ENCODE peak calls at places on chromosome 4, in seven cellular contexts. U is breast epithelium, S is transverse colon, R is H1, X is OCI-LY7, Y is left lung, K is pancreas. D is an unnamed sample. For H3K9me3, the result is how much of the 10 kb centered on the place peaks cover.

GRCh38 chr4:126213996-126214395 is 899.2 kb downstream of the FAT4 start:
- DNase-seq in U (no peak), S (no peak), R (no peak), X (no peak), Y (no peak), K (no peak), D (no peak)

GRCh38 chr4:128958194-128958593 is 135.1 kb downstream of the SCLT1 start:
- DNase-seq in U (no peak), S (no peak), R (no peak), X (peak), Y (no peak), K (no peak), D (no peak)

GRCh38 chr4:20464381-20464780 is 212.7 kb downstream of the SLIT2 start:
- DNase-seq in U (no peak), S (no peak), R (no peak), X (no peak), Y (no peak), K (no peak), D (no peak)

GRCh38 chr4:176539091-176539784 is 219.5 kb downstream of the SPCS3 start:
- DNase-seq in U (no peak), S (no peak), R (no peak), X (no peak), Y (no peak), K (no peak), D (no peak)

GRCh38 chr4:2262145-2262943 is 435 bp upstream of the MXD4 start:
- DNase-seq in U (peak), S (peak), R (peak), X (peak), Y (peak), K (peak), D (peak)

GRCh38 chr4:82217986-82218715 is 155.6 kb downstream of the HNRNPD start:
- DNase-seq in U (no peak), S (no peak), R (no peak), X (peak), Y (no peak), K (no peak), D (no peak)

GRCh38 chr4:43709443-43709842 is 739.2 kb downstream of the KCTD8 start:
- DNase-seq in U (no peak), S (no peak), R (no peak), X (no peak), Y (no peak), K (no peak), D (no peak)

GRCh38 chr4:107913283-107913899 is 18.0 kb upstream of the CYP2U1 start:
- DNase-seq in U (no peak), S (peak), R (no peak), X (peak), Y (no peak), K (no peak), D (no peak)

GRCh38 chr4:148065069-148065468 is 333.2 kb downstream of the ARHGAP10 start:
- DNase-seq in U (no peak), S (no peak), R (no peak), X (no peak), Y (no peak), K (no peak), D (no peak)

GRCh38 chr4:119628281-119629141 is at the start of gene PDE5A:
- DNase-seq in U (peak), S (peak), R (peak), X (peak), Y (peak), K (peak), D (peak)

GRCh38 chr4:176277162-176277904 is 8.3 kb upstream of the ASB5 start:
- DNase-seq in U (no peak), S (peak), R (no peak), X (peak), Y (no peak), K (peak), D (no peak)

GRCh38 chr4:97589481-97590196 is 553.6 kb downstream of the STPG2 start:
- DNase-seq in U (no peak), S (no peak), R (no peak), X (no peak), Y (no peak), K (no peak), D (no peak)

GRCh38 chr4:52704133-52704532 is 45.0 kb upstream of the USP46 start:
- DNase-seq in U (no peak), S (no peak), R (no peak), X (no peak), Y (no peak), K (no peak), D (no peak)

GRCh38 chr4:5631352-5632042 is 76.9 kb downstream of the EVC2 start:
- DNase-seq in U (no peak), S (no peak), R (no peak), X (no peak), Y (no peak), K (no peak), D (no peak)

GRCh38 chr4:167897116-167897515 is 195.2 kb upstream of the ANXA10 start:
- DNase-seq in U (no peak), S (no peak), R (no peak), X (no peak), Y (no peak), K (no peak), D (no peak)

GRCh38 chr4:39731908-39732307 is 34.0 kb downstream of the UBE2K start:
- DNase-seq in U (no peak), S (no peak), R (no peak), X (no peak), Y (no peak), K (no peak), D (no peak)

GRCh38 chr4:94676910-94677309 is 80.8 kb upstream of the BMPR1B start:
- DNase-seq in U (no peak), S (no peak), R (no peak), X (no peak), Y (no peak), K (no peak), D (no peak)

GRCh38 chr4:87120411-87121162 is 99.8 kb downstream of the KLHL8 start:
- DNase-seq in U (peak), S (peak), R (no peak), X (no peak), Y (peak), K (no peak), D (no peak)

GRCh38 chr4:110484767-110485166 is 8.8 kb downstream of the ENPEP start:
- DNase-seq in U (no peak), S (no peak), R (no peak), X (no peak), Y (no peak), K (no peak), D (no peak)

GRCh38 chr4:29541757-29542156 is 1178.4 kb upstream of the PCDH7 start:
- DNase-seq in U (no peak), S (no peak), R (no peak), X (no peak), Y (peak), K (peak), D (no peak)

GRCh38 chr4:76589872-76590846 is 155.1 kb downstream of the SHROOM3 start:
- DNase-seq in U (peak), S (peak), R (peak), X (no peak), Y (peak), K (peak), D (no peak)

GRCh38 chr4:101252721-101253120 is 94.6 kb downstream of the PPP3CA start:
- DNase-seq in U (no peak), S (no peak), R (no peak), X (no peak), Y (no peak), K (no peak), D (no peak)

GRCh38 chr4:175536852-175537453 is 275.1 kb downstream of the GPM6A start:
- DNase-seq in U (no peak), S (no peak), R (no peak), X (peak), Y (no peak), K (no peak), D (no peak)

GRCh38 chr4:19236473-19236872 is 1015.2 kb upstream of the SLIT2 start:
- DNase-seq in U (no peak), S (no peak), R (no peak), X (no peak), Y (no peak), K (no peak), D (no peak)

GRCh38 chr4:136281307-136281706 is 1251.0 kb downstream of the PCDH18 start:
- DNase-seq in U (no peak), S (no peak), R (peak), X (no peak), Y (no peak), K (no peak), D (no peak)
- H3K9me3 ChIP-seq in U (under half), S (under half), R (under half), X (under half), Y (under half), K (under half), D (under half)

DNA sequence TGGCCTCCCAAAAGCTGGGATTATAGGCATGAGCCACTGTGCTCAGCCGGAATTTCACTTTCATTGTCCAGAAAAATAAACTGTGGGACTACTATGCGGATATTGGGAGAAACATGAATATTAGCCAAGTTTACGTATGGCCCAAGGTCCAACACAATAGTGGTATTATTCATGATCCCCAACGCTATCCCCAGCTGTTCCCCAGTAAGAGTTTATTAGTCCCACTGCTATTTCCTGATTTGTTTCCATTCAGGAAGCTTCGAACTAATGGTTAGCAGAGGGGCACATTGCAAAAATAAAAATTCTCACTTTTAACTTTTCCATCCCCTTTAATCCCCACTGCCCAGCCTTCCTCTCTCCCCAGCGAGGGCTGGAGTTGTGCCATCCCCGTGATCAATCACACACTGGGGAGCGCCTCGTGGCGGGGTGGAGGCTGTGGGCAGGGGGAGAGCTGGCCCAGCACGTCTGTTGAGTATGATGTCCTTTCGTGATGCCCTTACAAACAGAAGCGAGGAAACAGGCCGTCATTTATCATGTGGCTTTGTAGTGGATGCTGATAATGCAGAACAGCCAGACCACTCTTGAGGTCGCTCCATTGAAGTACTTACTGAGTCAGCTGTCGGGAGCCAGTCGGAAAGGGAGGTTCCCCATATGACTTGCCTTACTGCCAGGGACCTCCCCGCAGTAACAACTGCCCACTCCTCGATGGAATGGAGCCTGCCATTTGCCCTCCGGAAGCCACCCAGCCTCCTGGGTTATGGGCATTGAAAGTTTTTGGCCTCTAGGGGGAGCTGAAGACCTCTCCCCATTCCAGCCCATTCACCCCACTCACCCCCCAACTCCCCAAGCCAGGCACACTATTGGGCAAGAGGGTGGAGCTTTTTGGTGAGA is 117.0 kb downstream of the KDR start:
- DNase-seq in U (no peak), S (no peak), R (peak), X (no peak), Y (peak), K (no peak), D (no peak)
- TF ChIP-seq CTCF in U (no peak), S (no peak), R (peak), X (peak), Y (no peak), K (no peak), D (no peak)

DNA sequence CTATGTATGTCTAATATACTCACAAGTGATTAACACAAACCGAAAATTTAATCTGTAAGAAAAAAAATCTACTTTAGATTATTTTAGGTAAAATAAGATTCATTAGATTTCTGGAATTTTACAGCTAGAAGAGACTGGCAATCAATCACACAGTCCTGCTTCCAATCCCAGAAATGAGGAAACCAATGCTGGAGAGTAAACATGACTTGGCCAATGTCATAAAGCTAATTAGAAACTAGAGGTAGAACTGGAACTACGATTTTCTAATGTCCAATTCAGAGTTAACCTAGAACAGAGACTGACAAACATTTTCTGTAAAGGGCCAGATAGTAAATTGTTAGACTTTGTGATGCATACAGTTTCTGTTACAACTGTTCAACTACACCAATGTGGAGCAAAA is 123.6 kb downstream of the CORIN start:
- DNase-seq in U (no peak), S (no peak), R (no peak), X (no peak), Y (no peak), K (no peak), D (no peak)
- H3K9me3 ChIP-seq in U (under half), S (under half), R (under half), X (under half), Y (under half), K (under half), D (under half)

GRCh38 chr4:104973708-104974107 is 173.0 kb upstream of the TET2 start:
- DNase-seq in U (no peak), S (no peak), R (no peak), X (no peak), Y (no peak), K (no peak), D (no peak)

GRCh38 chr4:104975617-104976016 is 171.1 kb upstream of the TET2 start:
- DNase-seq in U (no peak), S (no peak), R (no peak), X (no peak), Y (no peak), K (no peak), D (no peak)

GRCh38 chr4:104983615-104984179 is 163.0 kb upstream of the TET2 start:
- DNase-seq in U (no peak), S (no peak), R (no peak), X (no peak), Y (no peak), K (no peak), D (no peak)

GRCh38 chr4:104976258-104976657 is 170.4 kb upstream of the TET2 start:
- DNase-seq in U (no peak), S (no peak), R (no peak), X (no peak), Y (no peak), K (no peak), D (no peak)

DNA sequence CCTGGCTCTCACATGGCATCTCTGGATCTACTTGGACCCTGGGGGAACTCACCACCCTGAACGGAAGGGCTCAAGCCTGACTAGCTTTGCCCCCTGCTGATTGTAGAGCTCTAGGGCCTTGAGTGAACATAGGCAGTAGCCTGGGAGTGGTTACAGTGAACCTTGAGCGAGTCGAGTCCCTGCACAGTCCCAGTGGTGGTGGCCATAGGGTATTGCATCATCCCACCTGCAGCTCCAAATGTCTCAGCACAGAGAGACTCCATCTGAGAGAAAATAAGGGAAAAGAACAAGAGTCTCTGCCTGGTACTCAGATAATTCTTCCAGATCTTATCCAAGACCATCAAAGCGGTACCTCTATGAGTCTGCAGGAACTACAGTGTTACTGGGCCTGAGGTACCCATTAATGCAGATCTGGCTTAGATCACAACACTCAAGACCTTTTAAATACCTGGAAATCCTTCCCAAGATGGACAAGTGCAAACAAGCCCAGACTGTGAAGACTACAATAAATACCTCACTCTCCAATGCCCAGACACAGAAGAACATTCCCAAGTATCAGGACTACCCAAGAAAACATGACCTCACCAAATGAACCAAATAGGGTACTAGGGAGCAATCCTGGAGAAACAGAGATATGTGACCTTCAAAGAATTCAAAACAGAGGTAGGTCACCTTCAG is 167.5 kb upstream of the TET2 start:
- DNase-seq in U (no peak), S (no peak), R (no peak), X (no peak), Y (no peak), K (no peak), D (no peak)
- TF ChIP-seq CTCF in U (no peak), S (no peak), R (no peak), X (no peak), Y (no peak), K (no peak), D (no peak)

GRCh38 chr4:24614881-24615280 is 30.5 kb upstream of the DHX15 start:
- DNase-seq in U (no peak), S (no peak), R (no peak), X (no peak), Y (no peak), K (no peak), D (no peak)
- H3K9me3 ChIP-seq in U (under half), S (under half), R (under half), X (under half), Y (under half), K (under half), D (under half)

GRCh38 chr4:102578819-102579218 is 77.7 kb downstream of the NFKB1 start:
- DNase-seq in U (no peak), S (no peak), R (peak), X (no peak), Y (no peak), K (no peak), D (no peak)
- TF ChIP-seq CTCF in U (no peak), S (no peak), R (peak), X (peak), Y (no peak), K (no peak), D (peak)

DNA sequence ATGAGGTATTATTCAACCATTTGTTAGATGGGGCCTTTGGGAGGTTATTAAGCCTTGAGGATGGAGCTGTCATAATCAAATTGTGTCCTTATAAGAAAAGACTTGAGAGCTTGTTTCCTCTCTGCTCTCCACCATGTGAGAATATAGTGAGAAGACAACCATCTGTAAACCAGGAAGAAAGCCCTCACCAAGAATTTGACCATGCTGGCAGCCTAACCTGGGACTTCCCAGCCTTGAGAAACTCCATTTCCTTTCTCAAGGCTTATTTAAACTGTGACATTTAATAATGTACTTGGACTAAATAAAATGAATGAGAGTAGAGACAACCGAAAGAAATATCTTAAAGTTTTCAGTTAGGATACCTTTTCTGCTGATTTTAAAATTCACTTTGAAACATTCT is 83.7 kb upstream of the GC start:
- DNase-seq in U (no peak), S (no peak), R (no peak), X (no peak), Y (no peak), K (no peak), D (no peak)
- H3K9me3 ChIP-seq in U (under half), S (under half), R (under half), X (under half), Y (under half), K (under half), D (under half)

DNA sequence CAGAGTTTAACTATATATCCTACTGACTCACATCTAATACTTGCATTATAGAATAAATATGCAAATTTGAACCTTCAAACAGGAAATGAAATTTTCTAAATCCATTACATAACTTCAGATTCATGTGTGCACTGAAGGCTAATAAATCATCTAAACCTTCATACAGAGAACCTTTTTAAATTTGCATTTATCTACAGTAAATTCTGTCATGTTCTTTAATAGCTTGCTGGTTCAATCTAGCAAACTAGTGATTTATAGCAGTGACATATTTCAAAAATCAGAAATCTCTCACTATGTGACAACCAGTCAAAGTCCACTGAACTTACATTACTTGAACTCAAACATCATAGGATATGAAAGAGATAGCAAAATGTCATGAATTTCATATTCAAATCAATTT is 65.1 kb downstream of the LRBA start:
- DNase-seq in U (no peak), S (no peak), R (no peak), X (no peak), Y (no peak), K (no peak), D (no peak)
- TF ChIP-seq CTCF in U (no peak), S (no peak), R (no peak), X (no peak), Y (no peak), K (no peak), D (no peak)

D was measured in CD4-positive, alpha-beta T cell.